ENCODE peak calls at places on chromosomes 12 and 14, in seven cellular contexts. One of them, this sample, is unnamed. For H3K4me1, the result is how much of the 10 kb centered on the place peaks cover.

GRCh38 chr12:62192486-62193250 is 67.5 kb upstream of the USP15 start:
- DNase-seq in esophagus muscularis mucosa: no peak
- DNase-seq in A549: peak
- DNase-seq in neural progenitor cell: peak
- DNase-seq in suprapubic skin: no peak
- DNase-seq in cardiac muscle cell: peak
- DNase-seq in right cardiac atrium: peak
- DNase-seq in this sample: peak

GRCh38 chr12:100706029-100706428 is 88.5 kb upstream of the ANO4 start:
- DNase-seq in esophagus muscularis mucosa: no peak
- DNase-seq in A549: no peak
- DNase-seq in neural progenitor cell: no peak
- DNase-seq in suprapubic skin: no peak
- DNase-seq in cardiac muscle cell: no peak
- DNase-seq in right cardiac atrium: no peak
- DNase-seq in this sample: no peak

GRCh38 chr12:42679402-42679801 is 89.9 kb upstream of the PRICKLE1 start:
- DNase-seq in esophagus muscularis mucosa: peak
- DNase-seq in A549: no peak
- DNase-seq in neural progenitor cell: no peak
- DNase-seq in suprapubic skin: no peak
- DNase-seq in cardiac muscle cell: peak
- DNase-seq in right cardiac atrium: no peak
- DNase-seq in this sample: no peak

GRCh38 chr12:57127101-57127709 is 1.1 kb upstream of the LRP1 start:
- DNase-seq in esophagus muscularis mucosa: no peak
- DNase-seq in A549: peak
- DNase-seq in neural progenitor cell: peak
- DNase-seq in suprapubic skin: no peak
- DNase-seq in cardiac muscle cell: peak
- DNase-seq in right cardiac atrium: peak
- DNase-seq in this sample: peak

GRCh38 chr12:71755146-71755892 is 656 bp downstream of the RAB21 start:
- DNase-seq in esophagus muscularis mucosa: no peak
- DNase-seq in A549: peak
- DNase-seq in neural progenitor cell: peak
- DNase-seq in suprapubic skin: no peak
- DNase-seq in cardiac muscle cell: peak
- DNase-seq in right cardiac atrium: peak
- DNase-seq in this sample: peak

GRCh38 chr14:70013269-70013873 is 134.2 kb downstream of the SMOC1 start:
- DNase-seq in esophagus muscularis mucosa: no peak
- DNase-seq in A549: peak
- DNase-seq in neural progenitor cell: peak
- DNase-seq in suprapubic skin: no peak
- DNase-seq in cardiac muscle cell: peak
- DNase-seq in right cardiac atrium: no peak
- DNase-seq in this sample: peak

GRCh38 chr12:106226884-106227640 is 20.8 kb downstream of the CKAP4 start:
- DNase-seq in esophagus muscularis mucosa: no peak
- DNase-seq in A549: peak
- DNase-seq in neural progenitor cell: peak
- DNase-seq in suprapubic skin: no peak
- DNase-seq in cardiac muscle cell: peak
- DNase-seq in right cardiac atrium: no peak
- DNase-seq in this sample: peak

GRCh38 chr12:89016970-89017778 is 335.1 kb downstream of the DUSP6 start:
- DNase-seq in esophagus muscularis mucosa: no peak
- DNase-seq in A549: peak
- DNase-seq in neural progenitor cell: peak
- DNase-seq in suprapubic skin: peak
- DNase-seq in cardiac muscle cell: peak
- DNase-seq in right cardiac atrium: peak
- DNase-seq in this sample: peak

GRCh38 chr12:20339060-20339459 is 29.3 kb upstream of the PDE3A start:
- DNase-seq in esophagus muscularis mucosa: no peak
- DNase-seq in A549: no peak
- DNase-seq in neural progenitor cell: no peak
- DNase-seq in suprapubic skin: no peak
- DNase-seq in cardiac muscle cell: no peak
- DNase-seq in right cardiac atrium: no peak
- DNase-seq in this sample: no peak

GRCh38 chr12:13851828-13852227 is 129.6 kb downstream of the GRIN2B start:
- DNase-seq in esophagus muscularis mucosa: peak
- DNase-seq in A549: no peak
- DNase-seq in neural progenitor cell: peak
- DNase-seq in suprapubic skin: no peak
- DNase-seq in cardiac muscle cell: peak
- DNase-seq in right cardiac atrium: no peak
- DNase-seq in this sample: no peak

GRCh38 chr12:104486416-104486815 is 29.7 kb downstream of the CHST11 start:
- DNase-seq in esophagus muscularis mucosa: no peak
- DNase-seq in A549: no peak
- DNase-seq in neural progenitor cell: no peak
- DNase-seq in suprapubic skin: no peak
- DNase-seq in cardiac muscle cell: no peak
- DNase-seq in right cardiac atrium: no peak
- DNase-seq in this sample: no peak

GRCh38 chr14:93084866-93085857 is 30.6 kb downstream of the ITPK1 start:
- DNase-seq in esophagus muscularis mucosa: no peak
- DNase-seq in A549: no peak
- DNase-seq in neural progenitor cell: no peak
- DNase-seq in suprapubic skin: no peak
- DNase-seq in cardiac muscle cell: no peak
- DNase-seq in right cardiac atrium: no peak
- DNase-seq in this sample: no peak

GRCh38 chr12:116528067-116528466 is 31.1 kb upstream of the MAP1LC3B2 start:
- DNase-seq in esophagus muscularis mucosa: no peak
- DNase-seq in A549: peak
- DNase-seq in neural progenitor cell: no peak
- DNase-seq in suprapubic skin: no peak
- DNase-seq in cardiac muscle cell: no peak
- DNase-seq in right cardiac atrium: no peak
- DNase-seq in this sample: no peak

GRCh38 chr12:129717438-129717837 is 186.4 kb downstream of the TMEM132D start:
- DNase-seq in esophagus muscularis mucosa: no peak
- DNase-seq in A549: no peak
- DNase-seq in neural progenitor cell: no peak
- DNase-seq in suprapubic skin: no peak
- DNase-seq in cardiac muscle cell: no peak
- DNase-seq in right cardiac atrium: no peak
- DNase-seq in this sample: no peak

GRCh38 chr12:7859552-7859951 is 13.2 kb downstream of the SLC2A14 start:
- DNase-seq in esophagus muscularis mucosa: no peak
- DNase-seq in A549: no peak
- DNase-seq in neural progenitor cell: no peak
- DNase-seq in suprapubic skin: no peak
- DNase-seq in cardiac muscle cell: no peak
- DNase-seq in right cardiac atrium: no peak
- DNase-seq in this sample: no peak

GRCh38 chr14:104864267-104865068 is 600 bp upstream of the CEP170B start:
- DNase-seq in esophagus muscularis mucosa: no peak
- DNase-seq in A549: peak
- DNase-seq in neural progenitor cell: peak
- DNase-seq in suprapubic skin: no peak
- DNase-seq in cardiac muscle cell: peak
- DNase-seq in right cardiac atrium: peak
- DNase-seq in this sample: peak

DNA sequence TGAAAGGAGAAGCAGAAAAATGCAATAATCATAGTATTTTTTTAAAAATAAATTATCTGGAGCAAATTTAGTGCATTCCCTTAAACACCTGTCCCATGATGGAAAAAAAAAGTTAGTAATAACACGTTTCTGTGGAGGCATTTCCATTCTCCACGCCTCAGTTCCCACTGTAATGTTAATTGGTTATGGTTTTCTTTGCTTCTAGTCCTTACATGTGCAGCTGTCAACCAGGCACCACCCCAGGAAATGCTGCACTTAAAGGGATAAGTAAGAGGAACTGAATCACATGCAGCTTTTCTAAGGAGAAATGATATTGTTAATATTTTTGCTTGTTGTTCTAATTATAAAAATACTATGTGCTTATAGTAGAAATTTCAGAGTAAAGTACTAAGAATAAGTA is 240.3 kb downstream of the ZFP36L1 start:
- DNase-seq in esophagus muscularis mucosa: no peak
- DNase-seq in A549: no peak
- DNase-seq in neural progenitor cell: no peak
- DNase-seq in suprapubic skin: peak
- DNase-seq in cardiac muscle cell: no peak
- DNase-seq in right cardiac atrium: no peak
- DNase-seq in this sample: no peak
- H3K4me1 ChIP-seq in esophagus muscularis mucosa: half or more
- H3K4me1 ChIP-seq in A549: half or more
- H3K4me1 ChIP-seq in neural progenitor cell: under half
- H3K4me1 ChIP-seq in suprapubic skin: half or more
- H3K4me1 ChIP-seq in cardiac muscle cell: under half
- H3K4me1 ChIP-seq in right cardiac atrium: under half
- H3K4me1 ChIP-seq in this sample: under half

DNA sequence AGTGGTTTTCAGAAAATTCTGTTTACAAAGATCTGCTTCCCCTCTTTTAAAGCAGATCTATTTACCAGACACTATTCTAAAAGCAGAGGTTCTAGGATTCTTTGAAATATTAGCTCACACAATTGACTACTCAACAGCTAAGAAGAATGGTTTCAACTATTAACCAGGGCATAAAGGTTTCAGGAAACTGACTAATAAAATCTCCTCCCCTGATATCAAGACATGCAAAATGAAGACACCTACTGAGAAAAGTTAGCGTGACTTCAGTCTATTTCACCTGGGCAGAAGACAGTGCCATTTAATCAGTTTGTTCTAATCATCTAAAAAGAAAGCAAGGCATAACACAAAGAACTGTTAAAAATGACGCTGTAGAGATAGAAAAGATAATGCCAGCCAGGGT is 22.2 kb downstream of the DAD1 start:
- DNase-seq in esophagus muscularis mucosa: no peak
- DNase-seq in A549: no peak
- DNase-seq in neural progenitor cell: no peak
- DNase-seq in suprapubic skin: no peak
- DNase-seq in cardiac muscle cell: no peak
- DNase-seq in right cardiac atrium: no peak
- DNase-seq in this sample: no peak
- H3K4me1 ChIP-seq in esophagus muscularis mucosa: half or more
- H3K4me1 ChIP-seq in A549: under half
- H3K4me1 ChIP-seq in neural progenitor cell: under half
- H3K4me1 ChIP-seq in suprapubic skin: under half
- H3K4me1 ChIP-seq in cardiac muscle cell: under half
- H3K4me1 ChIP-seq in right cardiac atrium: under half
- H3K4me1 ChIP-seq in this sample: half or more

DNA sequence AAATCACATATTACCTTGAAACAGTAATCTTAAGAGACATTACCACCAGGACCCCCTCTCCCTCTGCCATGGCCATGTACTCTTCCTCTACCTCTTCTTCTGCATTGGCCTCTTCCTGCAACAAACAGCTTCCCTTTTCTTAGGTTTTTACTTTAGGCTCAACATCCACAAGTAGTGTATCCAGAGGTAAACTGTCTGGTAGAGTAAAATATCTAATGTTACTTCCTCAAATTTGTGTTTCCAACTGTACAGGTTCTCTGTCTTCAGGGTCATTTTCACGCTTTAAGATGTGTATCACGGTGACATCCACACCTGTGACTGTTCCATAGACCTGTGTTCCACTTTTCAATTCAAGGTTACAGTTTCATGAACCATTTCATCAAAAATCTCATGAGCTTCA is 13.4 kb downstream of the CDK17 start:
- DNase-seq in esophagus muscularis mucosa: no peak
- DNase-seq in A549: no peak
- DNase-seq in neural progenitor cell: no peak
- DNase-seq in suprapubic skin: no peak
- DNase-seq in cardiac muscle cell: no peak
- DNase-seq in right cardiac atrium: no peak
- DNase-seq in this sample: no peak
- H3K4me1 ChIP-seq in esophagus muscularis mucosa: half or more
- H3K4me1 ChIP-seq in A549: under half
- H3K4me1 ChIP-seq in neural progenitor cell: under half
- H3K4me1 ChIP-seq in suprapubic skin: under half
- H3K4me1 ChIP-seq in cardiac muscle cell: under half
- H3K4me1 ChIP-seq in right cardiac atrium: under half
- H3K4me1 ChIP-seq in this sample: under half

GRCh38 chr14:68948686-68949085 is 30.4 kb downstream of the ACTN1 start:
- DNase-seq in esophagus muscularis mucosa: no peak
- DNase-seq in A549: no peak
- DNase-seq in neural progenitor cell: no peak
- DNase-seq in suprapubic skin: no peak
- DNase-seq in cardiac muscle cell: no peak
- DNase-seq in right cardiac atrium: no peak
- DNase-seq in this sample: no peak
- H3K4me1 ChIP-seq in esophagus muscularis mucosa: half or more
- H3K4me1 ChIP-seq in A549: half or more
- H3K4me1 ChIP-seq in neural progenitor cell: under half
- H3K4me1 ChIP-seq in suprapubic skin: half or more
- H3K4me1 ChIP-seq in cardiac muscle cell: half or more
- H3K4me1 ChIP-seq in right cardiac atrium: half or more
- H3K4me1 ChIP-seq in this sample: half or more

This sample was measured in naive thymus-derived CD4-positive, alpha-beta T cell.